ENCODE peak calls at places on chromosomes 13 and 19, in five cellular contexts. One of them, this sample, is unnamed.

GRCh38 chr19:37007587-37008220 is 70.5 kb upstream of the ZNF420 start:
- DNase-seq in HepG2: no peak
- DNase-seq in K562: peak
- DNase-seq in A549: no peak
- DNase-seq in WTC11: no peak
- DNase-seq in this sample: no peak

GRCh38 chr19:10295305-10295846 is 5.6 kb downstream of the ICAM5 start:
- DNase-seq in A549: no peak
- DNase-seq in WTC11: peak
- DNase-seq in HepG2: no peak
- DNase-seq in K562: no peak
- DNase-seq in this sample: no peak

GRCh38 chr19:39296055-39296645 is at the start of gene IFNL1:
- DNase-seq in K562: no peak
- DNase-seq in WTC11: no peak
- DNase-seq in A549: no peak
- DNase-seq in HepG2: no peak
- DNase-seq in this sample: no peak

GRCh38 chr13:74114202-74114601 is 20.0 kb downstream of the KLF12 start:
- DNase-seq in A549: no peak
- DNase-seq in K562: no peak
- DNase-seq in HepG2: no peak
- DNase-seq in WTC11: no peak
- DNase-seq in this sample: no peak

GRCh38 chr19:52200044-52200443 is 10.2 kb downstream of the PPP2R1A start:
- DNase-seq in HepG2: no peak
- DNase-seq in WTC11: no peak
- DNase-seq in K562: no peak
- DNase-seq in A549: no peak
- DNase-seq in this sample: no peak

GRCh38 chr13:75404721-75405120 is 77.2 kb downstream of the TBC1D4 start:
- DNase-seq in WTC11: no peak
- DNase-seq in HepG2: no peak
- DNase-seq in A549: no peak
- DNase-seq in K562: no peak
- DNase-seq in this sample: no peak

GRCh38 chr13:38564751-38565150 is 122.1 kb upstream of the FREM2 start:
- DNase-seq in K562: no peak
- DNase-seq in HepG2: no peak
- DNase-seq in WTC11: no peak
- DNase-seq in A549: no peak
- DNase-seq in this sample: no peak

GRCh38 chr13:98150836-98151489 is 8.1 kb downstream of the FARP1 start:
- DNase-seq in HepG2: no peak
- DNase-seq in A549: no peak
- DNase-seq in WTC11: no peak
- DNase-seq in K562: no peak
- DNase-seq in this sample: no peak

GRCh38 chr13:79541426-79542049 is 60.6 kb downstream of the NDFIP2 start:
- DNase-seq in K562: peak
- DNase-seq in A549: peak
- DNase-seq in WTC11: no peak
- DNase-seq in HepG2: peak
- DNase-seq in this sample: peak

GRCh38 chr19:14089662-14090508 is 666 bp downstream of the SAMD1 start:
- DNase-seq in A549: no peak
- DNase-seq in WTC11: peak
- DNase-seq in HepG2: no peak
- DNase-seq in K562: peak
- DNase-seq in this sample: no peak

GRCh38 chr13:95480131-95480545 is 72.4 kb upstream of the CLDN10 start:
- DNase-seq in A549: no peak
- DNase-seq in WTC11: no peak
- DNase-seq in HepG2: no peak
- DNase-seq in K562: no peak
- DNase-seq in this sample: peak

GRCh38 chr13:41649659-41650058 is 192.3 kb downstream of the RGCC start:
- DNase-seq in K562: no peak
- DNase-seq in WTC11: peak
- DNase-seq in A549: no peak
- DNase-seq in HepG2: peak
- DNase-seq in this sample: no peak

GRCh38 chr13:26485786-26486185 is 71.7 kb upstream of the WASF3 start:
- DNase-seq in A549: no peak
- DNase-seq in WTC11: no peak
- DNase-seq in K562: no peak
- DNase-seq in HepG2: no peak
- DNase-seq in this sample: no peak

GRCh38 chr13:42788601-42789000 is 7.2 kb downstream of the FAM216B start:
- DNase-seq in WTC11: no peak
- DNase-seq in HepG2: no peak
- DNase-seq in K562: no peak
- DNase-seq in A549: no peak
- DNase-seq in this sample: no peak

GRCh38 chr19:10603873-10604459 is 16.9 kb upstream of the AP1M2 start:
- DNase-seq in K562: no peak
- DNase-seq in A549: no peak
- DNase-seq in HepG2: no peak
- DNase-seq in WTC11: no peak
- DNase-seq in this sample: peak

GRCh38 chr13:104779311-104779710 is 1713.1 kb upstream of the SLC10A2 start:
- DNase-seq in WTC11: peak
- DNase-seq in HepG2: no peak
- DNase-seq in A549: no peak
- DNase-seq in K562: no peak
- DNase-seq in this sample: no peak

GRCh38 chr19:16922592-16922934 is 33.8 kb downstream of the F2RL3 start:
- DNase-seq in WTC11: no peak
- DNase-seq in A549: no peak
- DNase-seq in K562: peak
- DNase-seq in HepG2: no peak
- DNase-seq in this sample: no peak

GRCh38 chr19:17311455-17312248 is 2.3 kb downstream of the DDA1 start:
- DNase-seq in A549: peak
- DNase-seq in K562: no peak
- DNase-seq in HepG2: peak
- DNase-seq in WTC11: no peak
- DNase-seq in this sample: no peak

GRCh38 chr19:422213-422916 is 13.4 kb upstream of the C2CD4C start:
- DNase-seq in WTC11: no peak
- DNase-seq in HepG2: no peak
- DNase-seq in A549: no peak
- DNase-seq in K562: no peak
- DNase-seq in this sample: no peak

GRCh38 chr19:2461751-2462634 is 5.2 kb upstream of the LMNB2 start:
- DNase-seq in HepG2: no peak
- DNase-seq in WTC11: peak
- DNase-seq in K562: peak
- DNase-seq in A549: no peak
- DNase-seq in this sample: no peak

GRCh38 chr13:19862511-19863313 is 737 bp downstream of the ZMYM5 start:
- DNase-seq in HepG2: no peak
- DNase-seq in WTC11: peak
- DNase-seq in A549: no peak
- DNase-seq in K562: peak
- DNase-seq in this sample: no peak

GRCh38 chr13:20358022-20358421 is 125.9 kb upstream of the GJB6 start:
- DNase-seq in K562: no peak
- DNase-seq in A549: no peak
- DNase-seq in WTC11: no peak
- DNase-seq in HepG2: no peak
- DNase-seq in this sample: no peak

GRCh38 chr19:3383121-3383722 is 16.8 kb downstream of the NFIC start:
- DNase-seq in A549: no peak
- DNase-seq in WTC11: no peak
- DNase-seq in K562: no peak
- DNase-seq in HepG2: no peak
- DNase-seq in this sample: no peak

GRCh38 chr19:3046621-3047306 is 15.5 kb downstream of the TLE5 start:
- DNase-seq in A549: no peak
- DNase-seq in HepG2: no peak
- DNase-seq in K562: peak
- DNase-seq in WTC11: no peak
- DNase-seq in this sample: no peak

GRCh38 chr13:19661126-19661525 is 27.7 kb downstream of the MPHOSPH8 start:
- DNase-seq in WTC11: no peak
- DNase-seq in A549: no peak
- DNase-seq in K562: no peak
- DNase-seq in HepG2: no peak
- DNase-seq in this sample: no peak

GRCh38 chr19:38649305-38650179 is 2.1 kb downstream of the ACTN4 start:
- DNase-seq in A549: peak
- DNase-seq in WTC11: no peak
- DNase-seq in HepG2: peak
- DNase-seq in K562: no peak
- DNase-seq in this sample: no peak

GRCh38 chr13:96141032-96141431 is 51.1 kb downstream of the HS6ST3 start:
- DNase-seq in A549: no peak
- DNase-seq in WTC11: no peak
- DNase-seq in K562: no peak
- DNase-seq in HepG2: peak
- DNase-seq in this sample: no peak

GRCh38 chr13:63954683-63955082 is 2539.0 kb upstream of the PCDH20 start:
- DNase-seq in K562: no peak
- DNase-seq in WTC11: no peak
- DNase-seq in HepG2: no peak
- DNase-seq in A549: no peak
- DNase-seq in this sample: no peak

GRCh38 chr19:11096210-11096841 is 7.1 kb downstream of the LDLR start:
- DNase-seq in HepG2: no peak
- DNase-seq in K562: no peak
- DNase-seq in A549: no peak
- DNase-seq in WTC11: no peak
- DNase-seq in this sample: peak

GRCh38 chr13:41767801-41768200 is 193.1 kb downstream of the VWA8 start:
- DNase-seq in WTC11: no peak
- DNase-seq in K562: no peak
- DNase-seq in HepG2: no peak
- DNase-seq in A549: no peak
- DNase-seq in this sample: no peak

GRCh38 chr19:44845286-44845611 is 848 bp upstream of the NECTIN2 start:
- DNase-seq in HepG2: no peak
- DNase-seq in K562: no peak
- DNase-seq in A549: no peak
- DNase-seq in WTC11: no peak
- DNase-seq in this sample: no peak

GRCh38 chr13:44447783-44448182 is 74.2 kb downstream of the SERP2 start:
- DNase-seq in HepG2: no peak
- DNase-seq in K562: no peak
- DNase-seq in WTC11: no peak
- DNase-seq in A549: no peak
- DNase-seq in this sample: no peak

GRCh38 chr13:98390086-98390697 is 186.7 kb downstream of the STK24 start:
- DNase-seq in WTC11: no peak
- DNase-seq in K562: no peak
- DNase-seq in A549: no peak
- DNase-seq in HepG2: no peak
- DNase-seq in this sample: no peak

GRCh38 chr13:97255515-97255999 is 33.4 kb downstream of the MBNL2 start:
- DNase-seq in HepG2: no peak
- DNase-seq in A549: no peak
- DNase-seq in K562: no peak
- DNase-seq in WTC11: no peak
- DNase-seq in this sample: no peak

GRCh38 chr13:98889419-98890079 is 88.3 kb downstream of the DOCK9 start:
- DNase-seq in K562: no peak
- DNase-seq in WTC11: no peak
- DNase-seq in A549: no peak
- DNase-seq in HepG2: no peak
- DNase-seq in this sample: no peak

DNA sequence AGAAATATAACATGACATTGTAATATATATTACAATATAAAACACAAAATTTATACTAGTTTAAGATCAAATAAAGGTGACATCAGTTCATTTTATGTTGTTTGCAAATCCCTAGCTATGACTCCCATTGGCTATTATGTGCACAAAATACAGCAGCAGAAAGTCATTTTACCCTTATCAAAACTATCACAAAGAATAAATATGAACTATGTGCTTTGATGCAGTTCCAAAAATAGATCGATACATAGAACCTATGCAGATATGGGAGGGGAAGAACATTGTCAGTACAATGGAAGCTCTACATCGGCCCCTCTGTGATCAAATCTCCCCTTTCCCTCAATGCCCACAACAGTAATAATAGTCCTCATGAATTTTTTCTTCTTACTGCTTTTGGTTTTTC is 1038.1 kb upstream of the PCDH20 start:
- DNase-seq in WTC11: no peak
- DNase-seq in K562: no peak
- DNase-seq in HepG2: no peak
- DNase-seq in A549: no peak
- DNase-seq in this sample: no peak
- TF ChIP-seq ESRRA in WTC11: no peak
- TF ChIP-seq ESRRA in K562: no peak
- TF ChIP-seq ESRRA in HepG2: no peak
- TF ChIP-seq ESRRA in A549: no peak
- TF ChIP-seq ESRRA in this sample: no peak

GRCh38 chr13:46641274-46642081 is 88.5 kb downstream of the LRCH1 start:
- DNase-seq in HepG2: no peak
- DNase-seq in WTC11: no peak
- DNase-seq in K562: no peak
- DNase-seq in A549: no peak
- DNase-seq in this sample: no peak
- TF ChIP-seq ESRRA in HepG2: no peak
- TF ChIP-seq ESRRA in WTC11: no peak
- TF ChIP-seq ESRRA in K562: no peak
- TF ChIP-seq ESRRA in A549: no peak
- TF ChIP-seq ESRRA in this sample: no peak

GRCh38 chr13:30253830-30254229 is 53.5 kb downstream of the KATNAL1 start:
- DNase-seq in HepG2: no peak
- DNase-seq in K562: no peak
- DNase-seq in WTC11: no peak
- DNase-seq in A549: no peak
- DNase-seq in this sample: no peak

GRCh38 chr13:30255696-30256095 is 51.7 kb downstream of the KATNAL1 start:
- DNase-seq in K562: no peak
- DNase-seq in A549: no peak
- DNase-seq in HepG2: no peak
- DNase-seq in WTC11: no peak
- DNase-seq in this sample: no peak

GRCh38 chr13:30257433-30258099 is 49.8 kb downstream of the KATNAL1 start:
- DNase-seq in K562: no peak
- DNase-seq in WTC11: peak
- DNase-seq in HepG2: no peak
- DNase-seq in A549: no peak
- DNase-seq in this sample: no peak

GRCh38 chr13:30256713-30257432 is 50.5 kb downstream of the KATNAL1 start:
- DNase-seq in WTC11: no peak
- DNase-seq in K562: peak
- DNase-seq in A549: no peak
- DNase-seq in HepG2: no peak
- DNase-seq in this sample: no peak
- TF ChIP-seq ESRRA in WTC11: no peak
- TF ChIP-seq ESRRA in K562: no peak
- TF ChIP-seq ESRRA in A549: no peak
- TF ChIP-seq ESRRA in HepG2: no peak
- TF ChIP-seq ESRRA in this sample: no peak

GRCh38 chr19:35935911-35936737 is at the start of gene LRFN3:
- DNase-seq in A549: peak
- DNase-seq in K562: peak
- DNase-seq in WTC11: peak
- DNase-seq in HepG2: peak
- DNase-seq in this sample: no peak
- TF ChIP-seq ESRRA in A549: no peak
- TF ChIP-seq ESRRA in K562: no peak
- TF ChIP-seq ESRRA in WTC11: no peak
- TF ChIP-seq ESRRA in HepG2: no peak
- TF ChIP-seq ESRRA in this sample: no peak

GRCh38 chr19:6685482-6685881 is 15.5 kb upstream of the TNFSF14 start:
- DNase-seq in K562: no peak
- DNase-seq in HepG2: no peak
- DNase-seq in A549: no peak
- DNase-seq in WTC11: no peak
- DNase-seq in this sample: no peak
- TF ChIP-seq ESRRA in K562: no peak
- TF ChIP-seq ESRRA in HepG2: no peak
- TF ChIP-seq ESRRA in A549: no peak
- TF ChIP-seq ESRRA in WTC11: no peak
- TF ChIP-seq ESRRA in this sample: no peak

This sample was measured in GM12878.